ENCODE peak calls at places on chromosomes 3 and 15, in nine cellular contexts. K is KBM-7; V is DMS153; I is CD8-positive, alpha-beta T cell; Q is GM23248; A is progenitor cell of endocrine pancreas; B is NAMALWA; T is central memory CD4-positive, alpha-beta T cell; S is EL. M is an unnamed sample.

GRCh38 chr3:167102071-167102470 is 278.0 kb downstream of the ZBBX start:
- DNase-seq in K (peak; percentile 8), V (no peak), I (no peak), Q (no peak), A (no peak), B (peak; percentile 44), T (no peak), S (no peak), M (no peak)

GRCh38 chr3:138942271-138942670 is 4.7 kb downstream of the FOXL2 start:
- DNase-seq in K (no peak), V (no peak), I (no peak), Q (no peak), A (no peak), B (no peak), T (no peak), S (no peak), M (no peak)

GRCh38 chr15:67832965-67833503 is 6.8 kb downstream of the RNU6-1 start:
- DNase-seq in K (no peak), V (no peak), I (no peak), Q (no peak), A (no peak), B (no peak), T (no peak), S (no peak), M (no peak)

GRCh38 chr15:80711886-80712285 is 16.8 kb downstream of the ABHD17C start:
- DNase-seq in K (no peak), V (no peak), I (no peak), Q (no peak), A (no peak), B (no peak), T (no peak), S (no peak), M (no peak)

GRCh38 chr15:80286055-80286454 is 34.0 kb upstream of the CTXND1 start:
- DNase-seq in K (no peak), V (no peak), I (no peak), Q (no peak), A (no peak), B (no peak), T (no peak), S (no peak), M (no peak)

GRCh38 chr15:74040115-74040850 is 42.1 kb downstream of the GOLGA6A start:
- DNase-seq in K (no peak), V (no peak), I (no peak), Q (peak; percentile 98), A (no peak), B (no peak), T (no peak), S (peak; percentile 97), M (no peak)

GRCh38 chr3:99467420-99467819 is 171.0 kb upstream of the COL8A1 start:
- DNase-seq in K (no peak), V (no peak), I (no peak), Q (no peak), A (no peak), B (no peak), T (no peak), S (no peak), M (no peak)

GRCh38 chr3:111810909-111811308 is 48.2 kb upstream of the PHLDB2 start:
- DNase-seq in K (no peak), V (no peak), I (no peak), Q (peak; percentile 91), A (no peak), B (no peak), T (no peak), S (peak; percentile 89), M (no peak)

GRCh38 chr3:184154909-184155643 is at the start of gene DVL3:
- DNase-seq in K (peak; percentile 42), V (peak; percentile 46), I (peak; percentile 26), Q (peak; percentile 75), A (peak; percentile 45), B (peak; percentile 44), T (peak; percentile 34), S (peak; percentile 64), M (peak; percentile 74)

GRCh38 chr3:43792904-43793303 is 102.2 kb downstream of the ABHD5 start:
- DNase-seq in K (no peak), V (no peak), I (no peak), Q (peak; percentile 45), A (no peak), B (no peak), T (no peak), S (peak; percentile 22), M (no peak)

GRCh38 chr15:56249080-56249479 is 5.4 kb upstream of the RFX7 start:
- DNase-seq in K (peak; percentile 44), V (no peak), I (no peak), Q (peak; percentile 75), A (no peak), B (peak; percentile 43), T (no peak), S (peak; percentile 68), M (peak; percentile 9)

GRCh38 chr3:45002680-45003079 is 23.4 kb upstream of the CLEC3B start:
- DNase-seq in K (no peak), V (no peak), I (no peak), Q (no peak), A (no peak), B (no peak), T (no peak), S (no peak), M (no peak)

GRCh38 chr15:39624806-39625205 is 43.9 kb downstream of the THBS1 start:
- DNase-seq in K (no peak), V (peak; percentile 6), I (peak; percentile 57), Q (peak; percentile 94), A (no peak), B (no peak), T (peak; percentile 84), S (peak; percentile 90), M (no peak)

GRCh38 chr3:81929697-81930096 is 168.3 kb upstream of the GBE1 start:
- DNase-seq in K (no peak), V (no peak), I (no peak), Q (peak; percentile 1), A (no peak), B (no peak), T (no peak), S (no peak), M (no peak)

GRCh38 chr3:66957357-66957756 is 40.8 kb upstream of the KBTBD8 start:
- DNase-seq in K (no peak), V (no peak), I (no peak), Q (no peak), A (no peak), B (no peak), T (no peak), S (no peak), M (no peak)

GRCh38 chr3:114213262-114213668 is 24.1 kb downstream of the ZNF80 start:
- DNase-seq in K (no peak), V (no peak), I (no peak), Q (peak; percentile 59), A (no peak), B (no peak), T (no peak), S (peak; percentile 60), M (no peak)

GRCh38 chr3:182979103-182979697 is 1.1 kb downstream of the DCUN1D1 start:
- DNase-seq in K (no peak), V (no peak), I (no peak), Q (peak; percentile 50), A (no peak), B (no peak), T (no peak), S (peak; percentile 23), M (no peak)

GRCh38 chr3:194079702-194080172 is 56.2 kb upstream of the HES1 start:
- DNase-seq in K (no peak), V (no peak), I (no peak), Q (no peak), A (no peak), B (no peak), T (no peak), S (no peak), M (no peak)

GRCh38 chr3:106673926-106674569 is 703.2 kb upstream of the CCDC54 start:
- DNase-seq in K (no peak), V (no peak), I (no peak), Q (peak; percentile 28), A (no peak), B (no peak), T (no peak), S (no peak), M (no peak)

GRCh38 chr15:57158589-57158988 is 217.7 kb upstream of the CGNL1 start:
- DNase-seq in K (no peak), V (peak; percentile 15), I (no peak), Q (peak; percentile 86), A (no peak), B (no peak), T (no peak), S (peak; percentile 67), M (no peak)

GRCh38 chr3:72444642-72445223 is 403.5 kb downstream of the SHQ1 start:
- DNase-seq in K (no peak), V (no peak), I (no peak), Q (peak; percentile 9), A (no peak), B (no peak), T (peak; percentile 34), S (no peak), M (no peak)

GRCh38 chr3:39275052-39275451 is 4.8 kb downstream of the CX3CR1 start:
- DNase-seq in K (no peak), V (no peak), I (no peak), Q (no peak), A (no peak), B (no peak), T (no peak), S (peak; percentile 31), M (no peak)